ENCODE peak calls at places on chromosomes 1 and 21, in four cellular contexts. G is thoracic aorta, K is body of pancreas, J is uterus. Y is an unnamed sample.

GRCh38 chr1:152543808-152544207 is 22.8 kb downstream of the LCE3E start:
- DNase-seq in K (no peak), G (no peak), J (no peak), Y (no peak)

GRCh38 chr21:46621457-46622182 is 13.9 kb upstream of the PRMT2 start:
- DNase-seq in G (no peak), K (no peak), J (no peak), Y (no peak)

GRCh38 chr1:19654386-19654785 is 10.3 kb downstream of the NBL1 start:
- DNase-seq in J (no peak), G (no peak), K (no peak), Y (peak)

GRCh38 chr1:182869241-182869666 is 30.1 kb downstream of the DHX9 start:
- DNase-seq in J (no peak), G (no peak), K (no peak), Y (no peak)

GRCh38 chr1:25343872-25344271 is 5.7 kb downstream of the TMEM50A start:
- DNase-seq in J (no peak), K (no peak), G (no peak), Y (peak)

GRCh38 chr1:208235983-208236761 is 8.0 kb downstream of the PLXNA2 start:
- DNase-seq in K (peak), J (peak), G (no peak), Y (peak)

GRCh38 chr1:172270605-172271004 is 149.9 kb upstream of the C1orf105 start:
- DNase-seq in K (no peak), J (no peak), G (no peak), Y (no peak)

GRCh38 chr1:182149411-182149965 is 88.0 kb upstream of the ZNF648 start:
- DNase-seq in J (peak), G (peak), K (peak), Y (no peak)

GRCh38 chr1:238060046-238060445 is 169.3 kb upstream of the ZP4 start:
- DNase-seq in J (no peak), K (no peak), G (no peak), Y (no peak)

GRCh38 chr1:202085682-202086373 is 36.9 kb upstream of the GPR37L1 start:
- DNase-seq in K (peak), J (no peak), G (no peak), Y (peak)

GRCh38 chr1:247357062-247357780 is 25.6 kb upstream of the ZNF496 start:
- DNase-seq in G (no peak), J (no peak), K (no peak), Y (peak)

GRCh38 chr1:161726631-161727342 is 5.4 kb downstream of the FCRLB start:
- DNase-seq in G (peak), K (peak), J (peak), Y (peak)

GRCh38 chr1:116794804-116795481 is 40.7 kb downstream of the CD2 start:
- DNase-seq in J (no peak), G (no peak), K (no peak), Y (no peak)

GRCh38 chr1:228988655-228989054 is 253.4 kb downstream of the RHOU start:
- DNase-seq in K (no peak), J (no peak), G (no peak), Y (no peak)

GRCh38 chr1:20731057-20731991 is 1.2 kb downstream of the SH2D5 start:
- DNase-seq in J (no peak), K (no peak), G (no peak), Y (no peak)

GRCh38 chr1:150473659-150474058 is 13.6 kb upstream of the TARS2 start:
- DNase-seq in J (peak), K (no peak), G (no peak), Y (no peak)

DNA sequence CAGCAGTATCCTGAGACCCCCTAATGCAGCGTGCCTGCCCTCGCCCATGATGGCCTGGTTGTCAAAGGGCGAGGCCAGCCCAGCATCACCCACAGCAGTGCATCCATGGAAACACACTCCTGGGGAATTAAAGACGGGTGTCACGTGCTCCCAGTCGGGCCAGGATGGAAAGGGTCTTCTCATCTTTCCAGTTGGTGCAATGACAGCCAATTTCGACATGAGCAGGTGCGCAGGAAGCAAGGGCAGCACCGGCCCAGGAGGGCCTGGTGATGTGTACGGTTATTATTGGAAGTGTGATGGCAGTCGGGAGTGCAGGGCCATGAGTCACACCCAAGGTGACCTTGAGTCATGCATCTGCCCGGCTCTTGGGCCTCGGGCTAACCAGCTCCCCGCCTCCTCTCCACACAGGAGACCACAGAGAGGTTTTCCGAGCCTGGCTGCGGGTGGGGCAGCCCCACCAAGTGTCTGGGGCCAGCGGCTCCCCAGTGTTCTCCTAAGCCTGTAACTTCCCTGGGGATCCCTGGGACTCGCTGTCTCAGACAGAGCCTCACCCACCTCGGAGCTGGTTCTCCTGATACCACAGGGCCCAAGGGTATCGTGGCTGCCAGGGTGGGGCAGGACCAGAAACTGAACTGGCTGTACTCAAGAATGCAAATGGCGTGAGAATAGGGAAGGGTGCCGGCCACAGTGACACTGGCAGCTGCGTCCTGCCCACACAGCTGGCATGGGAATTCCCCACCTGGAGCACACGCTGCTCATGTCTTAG is 119.8 kb downstream of the SIK1 start:
- DNase-seq in J (no peak), K (peak), G (no peak), Y (peak)
- H3K27ac ChIP-seq in J (no peak), K (no peak), G (no peak), Y (peak)

GRCh38 chr1:200112308-200112707 is 84.8 kb downstream of the NR5A2 start:
- DNase-seq in J (no peak), G (no peak), K (no peak), Y (no peak)

GRCh38 chr1:200103961-200104583 is 76.6 kb downstream of the NR5A2 start:
- DNase-seq in J (no peak), G (no peak), K (no peak), Y (no peak)

GRCh38 chr1:200108659-200109058 is 81.1 kb downstream of the NR5A2 start:
- DNase-seq in J (no peak), K (no peak), G (no peak), Y (no peak)

GRCh38 chr1:200107004-200107470 is 79.5 kb downstream of the NR5A2 start:
- DNase-seq in G (no peak), J (no peak), K (no peak), Y (peak)
- H3K27ac ChIP-seq in G (no peak), J (no peak), K (no peak), Y (no peak)

DNA sequence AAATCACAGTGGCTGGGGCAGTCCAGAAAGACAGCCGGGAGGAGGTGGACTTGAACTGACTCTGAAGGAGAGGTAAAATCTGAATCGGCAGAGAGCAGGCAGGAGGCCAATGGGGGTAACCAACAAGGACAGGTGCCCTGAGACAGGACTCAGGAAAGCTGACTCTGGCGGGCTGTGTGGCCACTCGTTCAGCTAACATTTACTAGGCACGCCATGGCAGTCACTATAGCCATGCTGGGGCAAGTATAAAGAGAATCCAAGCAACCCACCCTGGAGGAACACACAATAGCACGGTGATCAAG is 7.4 kb downstream of the TIAM1 start:
- DNase-seq in J (no peak), K (no peak), G (no peak), Y (no peak)
- H3K27ac ChIP-seq in J (no peak), K (no peak), G (no peak), Y (no peak)

DNA sequence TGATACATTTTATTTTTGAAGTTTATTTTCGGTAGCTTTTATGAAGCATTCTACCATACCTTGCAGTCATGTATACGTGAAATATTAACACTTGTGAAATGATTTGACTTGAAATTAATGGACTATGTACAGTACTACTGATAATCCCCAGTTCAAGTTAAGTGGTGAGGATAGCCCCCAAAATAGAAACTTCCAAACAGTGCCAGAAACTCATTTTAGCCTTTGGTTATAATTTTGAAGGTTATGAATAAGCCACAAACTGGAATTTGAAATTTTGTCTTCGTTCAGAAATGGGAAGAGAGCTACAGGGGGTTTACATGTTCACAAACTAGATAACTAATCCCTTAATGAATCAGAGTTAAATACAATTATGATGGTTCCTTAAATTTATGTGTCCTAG is 1.5 kb upstream of the HNRNPU start:
- DNase-seq in K (no peak), G (no peak), J (no peak), Y (no peak)
- H3K27ac ChIP-seq in K (no peak), G (peak), J (peak), Y (no peak)

GRCh38 chr1:164708596-164708995 is 149.6 kb downstream of the PBX1 start:
- DNase-seq in G (no peak), K (no peak), J (no peak), Y (no peak)
- H3K27ac ChIP-seq in G (no peak), K (no peak), J (peak), Y (no peak)

GRCh38 chr1:156513189-156513588 is 12.6 kb upstream of the MEF2D start:
- DNase-seq in G (no peak), K (no peak), J (no peak), Y (no peak)
- H3K27ac ChIP-seq in G (no peak), K (no peak), J (no peak), Y (no peak)

DNA sequence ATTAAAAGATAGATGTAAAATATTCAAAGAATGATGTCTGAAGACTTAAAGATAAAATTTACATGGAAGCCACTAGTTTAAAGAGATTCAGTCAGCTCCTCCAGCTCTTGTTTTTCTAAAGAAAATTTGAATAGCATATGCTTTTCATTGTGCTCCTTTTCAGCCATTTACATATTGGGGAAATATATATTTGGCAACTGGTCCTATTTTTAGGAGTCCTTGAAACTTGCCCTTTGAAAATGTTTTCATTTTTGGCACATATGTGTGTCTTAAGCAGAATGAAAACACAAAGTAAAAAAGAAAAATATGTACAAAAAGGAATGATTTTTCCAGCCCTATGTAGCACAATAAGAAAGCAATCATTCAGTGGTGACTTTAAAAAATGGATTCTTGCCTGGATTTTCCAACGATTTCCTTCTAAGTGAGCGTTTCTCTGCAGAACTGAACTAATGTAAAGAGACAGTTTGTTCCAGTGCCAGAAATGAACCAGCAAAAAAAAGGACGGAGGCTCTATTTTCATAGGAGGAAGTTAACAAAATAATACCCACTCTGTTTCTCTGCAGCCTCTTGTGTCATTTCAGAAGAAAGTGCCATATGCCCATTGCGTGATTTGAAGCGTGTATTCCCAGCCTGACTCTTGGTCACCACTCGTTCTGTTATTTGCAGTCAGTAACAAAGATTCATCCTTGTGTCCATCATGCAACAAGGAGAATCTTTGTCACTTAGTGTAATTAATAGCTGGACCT is 340.1 kb downstream of the SETD4 start:
- DNase-seq in J (no peak), G (no peak), K (no peak), Y (no peak)
- H3K27ac ChIP-seq in J (no peak), G (peak), K (peak), Y (no peak)

GRCh38 chr21:22573834-22574233 is 1575.6 kb downstream of the NCAM2 start:
- DNase-seq in K (no peak), J (no peak), G (no peak), Y (no peak)

GRCh38 chr21:22575165-22575584 is 1577.0 kb downstream of the NCAM2 start:
- DNase-seq in K (no peak), J (no peak), G (no peak), Y (no peak)
- H3K27ac ChIP-seq in K (no peak), J (no peak), G (no peak), Y (no peak)